ENCODE peak calls at places on chromosomes 6 and 20, in six cellular contexts. X is kidney; K is NCI-H1436 treated with DMSO at 0.1 percent for 48 hours; R is amygdala; Y is hypothalamus; M is stimulated activated CD4-positive, alpha-beta T cell treated with anti-CD3 and anti-CD28 coated beads, Interleukin-2, amount 100 ng/mL, for 48 hours. L is an unnamed sample.
A peak's percentile ranks its signal among the peaks of the same experiment; 100 is the strongest.

GRCh38 chr20:60137657-60138245 is 179.5 kb downstream of the CDH26 start:
- DNase-seq in R (no peak), K (peak; percentile 48), Y (no peak), M (peak; percentile 23), X (no peak), L (no peak)

GRCh38 chr6:36616888-36617521 is 22.8 kb downstream of the SRSF3 start:
- DNase-seq in X (peak; percentile 73), Y (no peak), K (no peak), R (no peak), M (no peak), L (no peak)

GRCh38 chr6:37020426-37021211 is 15.2 kb downstream of the FGD2 start:
- DNase-seq in Y (no peak), R (no peak), M (no peak), K (no peak), X (peak; percentile 87), L (no peak)

GRCh38 chr6:28496099-28496779 is 19.4 kb downstream of the GPX6 start:
- DNase-seq in M (no peak), X (no peak), K (no peak), Y (no peak), R (no peak), L (no peak)

GRCh38 chr20:17520583-17520982 is 10.6 kb downstream of the BFSP1 start:
- DNase-seq in X (no peak), Y (no peak), R (no peak), M (no peak), K (no peak), L (no peak)

GRCh38 chr6:151399679-151400078 is 8.3 kb upstream of the ZBTB2 start:
- DNase-seq in R (no peak), M (no peak), X (no peak), K (no peak), Y (no peak), L (no peak)

GRCh38 chr20:9485614-9486325 is 28.6 kb upstream of the LAMP5 start:
- DNase-seq in K (no peak), R (no peak), Y (no peak), M (no peak), X (no peak), L (no peak)

GRCh38 chr20:35823937-35824336 is 52.1 kb downstream of the PHF20 start:
- DNase-seq in M (no peak), Y (no peak), K (no peak), X (no peak), R (no peak), L (no peak)

GRCh38 chr6:17277256-17277655 is 3.9 kb upstream of the RBM24 start:
- DNase-seq in M (no peak), R (no peak), Y (no peak), K (no peak), X (no peak), L (no peak)

GRCh38 chr20:341682-342081 is 5.2 kb upstream of the NRSN2 start:
- DNase-seq in R (no peak), X (no peak), K (no peak), Y (no peak), M (peak; percentile 57), L (no peak)

GRCh38 chr20:30505566-30505965 is 751.9 kb upstream of the DEFB115 start:
- DNase-seq in M (no peak), X (no peak), R (no peak), Y (no peak), K (no peak), L (no peak)

GRCh38 chr6:151154418-151154817 is 85.3 kb upstream of the AKAP12 start:
- DNase-seq in X (peak; percentile 83), R (no peak), M (no peak), Y (no peak), K (no peak), L (no peak)

GRCh38 chr6:134007077-134007476 is 45.3 kb downstream of the SLC2A12 start:
- DNase-seq in K (no peak), R (no peak), Y (no peak), X (peak; percentile 84), M (no peak), L (no peak)

GRCh38 chr6:137843206-137843605 is 23.9 kb upstream of the TNFAIP3 start:
- DNase-seq in K (no peak), M (no peak), R (no peak), X (no peak), Y (no peak), L (no peak)

GRCh38 chr6:14210077-14210476 is 92.5 kb downstream of the CD83 start:
- DNase-seq in M (no peak), R (no peak), K (no peak), Y (no peak), X (no peak), L (no peak)

GRCh38 chr6:5507056-5507722 is 245.9 kb downstream of the FARS2 start:
- DNase-seq in R (no peak), K (no peak), M (no peak), X (no peak), Y (no peak), L (no peak)

GRCh38 chr20:61345656-61346055 is 93.6 kb downstream of the CDH4 start:
- DNase-seq in X (no peak), K (no peak), Y (no peak), R (no peak), M (no peak), L (no peak)

GRCh38 chr20:57428611-57429496 is 37.7 kb downstream of the RBM38 start:
- DNase-seq in X (no peak), R (peak; percentile 74), M (no peak), K (no peak), Y (peak; percentile 18), L (no peak)

GRCh38 chr6:139757766-139758655 is 383.6 kb upstream of the CITED2 start:
- DNase-seq in R (no peak), Y (no peak), X (no peak), K (no peak), M (no peak), L (no peak)

GRCh38 chr6:28985396-28986164 is 19.5 kb downstream of the ZNF311 start:
- DNase-seq in Y (peak; percentile 48), K (peak; percentile 75), R (peak; percentile 82), X (peak; percentile 91), M (no peak), L (peak; percentile 55)

GRCh38 chr6:148524976-148525375 is 182.3 kb downstream of the SASH1 start:
- DNase-seq in R (no peak), M (no peak), K (no peak), Y (no peak), X (no peak), L (no peak)

GRCh38 chr6:27479319-27480182 is 6.6 kb upstream of the ZNF184 start:
- DNase-seq in X (peak; percentile 90), R (peak; percentile 63), K (no peak), Y (no peak), M (peak; percentile 87), L (peak; percentile 55)

GRCh38 chr6:2583459-2583858 is 167.3 kb downstream of the MYLK4 start:
- DNase-seq in M (no peak), X (no peak), Y (no peak), R (no peak), K (no peak), L (no peak)

GRCh38 chr6:41706876-41707564 is 28.4 kb downstream of the TFEB start:
- DNase-seq in X (peak; percentile 69), Y (no peak), K (no peak), R (peak; percentile 55), M (peak; percentile 16), L (no peak)

GRCh38 chr20:10443936-10444335 is 8.8 kb downstream of the SLX4IP start:
- DNase-seq in M (no peak), X (no peak), R (no peak), K (no peak), Y (no peak), L (no peak)

GRCh38 chr20:64001607-64002011 is 20.7 kb downstream of the PRPF6 start:
- DNase-seq in M (no peak), R (peak; percentile 9), Y (no peak), X (no peak), K (no peak), L (no peak)

GRCh38 chr6:165222315-165223025 is 86.9 kb downstream of the C6orf118 start:
- DNase-seq in M (no peak), K (no peak), X (no peak), R (no peak), Y (no peak), L (no peak)

GRCh38 chr6:27144740-27145079 is 102.8 kb upstream of the PRSS16 start:
- DNase-seq in Y (no peak), X (no peak), M (no peak), R (no peak), K (no peak), L (no peak)

GRCh38 chr20:235891-236290 is 8.8 kb downstream of the DEFB129 start:
- DNase-seq in X (no peak), M (no peak), R (no peak), K (no peak), Y (no peak), L (no peak)

GRCh38 chr6:116500969-116501433 is 10.4 kb upstream of the CALHM5 start:
- DNase-seq in Y (no peak), K (no peak), X (no peak), M (no peak), R (no peak), L (no peak)

GRCh38 chr6:132932566-132932965 is 118.2 kb downstream of the RPS12 start:
- DNase-seq in Y (no peak), X (no peak), K (peak; percentile 56), R (no peak), M (no peak), L (no peak)